ENCODE peak calls at places on chromosomes 13 and 19, in six cellular contexts. A is activated CD4-positive, alpha-beta T cell treated with anti-CD3 and anti-CD28 coated beads for 1 hour; Y is activated T-cell treated with anti-CD3 and anti-CD28 coated beads for 1 hour; C is nephron progenitor cell; T is uterus; P is stimulated activated naive CD8-positive, alpha-beta T cell treated with anti-CD3 and anti-CD28 coated beads, Interleukin-15, Interleukin-2, amounts not matched to agents 100 U/mL and 50 U/mL, for 24 hours. I is an unnamed sample.

GRCh38 chr13:40564342-40564997 is 102.0 kb downstream of the FOXO1 start:
- DNase-seq in C (no peak), P (peak), A (no peak), Y (no peak), T (no peak), I (no peak)

GRCh38 chr13:96934889-96935490 is 59.3 kb downstream of the OXGR1 start:
- DNase-seq in T (no peak), P (no peak), A (no peak), C (no peak), Y (no peak), I (no peak)

GRCh38 chr19:49422407-49423277 is 599 bp downstream of the PTH2 start:
- DNase-seq in P (peak), A (no peak), Y (no peak), T (no peak), C (peak), I (peak)

GRCh38 chr19:29965529-29965928 is 23.5 kb downstream of the URI1 start:
- DNase-seq in A (no peak), C (no peak), Y (no peak), P (no peak), T (no peak), I (no peak)

GRCh38 chr19:34513767-34514166 is 32.2 kb downstream of the WTIP start:
- DNase-seq in A (no peak), C (no peak), P (no peak), Y (no peak), T (no peak), I (no peak)

GRCh38 chr13:109840201-109840892 is 54.0 kb upstream of the IRS2 start:
- DNase-seq in T (no peak), C (no peak), A (no peak), P (peak), Y (no peak), I (no peak)

GRCh38 chr13:26497991-26498423 is 59.5 kb upstream of the WASF3 start:
- DNase-seq in T (no peak), Y (no peak), P (no peak), C (no peak), A (no peak), I (no peak)

GRCh38 chr13:94454906-94455305 is 24.6 kb downstream of the DCT start:
- DNase-seq in T (no peak), A (no peak), C (no peak), P (no peak), Y (no peak), I (no peak)

GRCh38 chr13:48294670-48295069 is 8.9 kb upstream of the RB1 start:
- DNase-seq in Y (no peak), C (no peak), A (no peak), T (no peak), P (no peak), I (no peak)

GRCh38 chr19:19170053-19170945 is at the start of gene MEF2B:
- DNase-seq in Y (peak), T (peak), P (peak), C (peak), A (peak), I (peak)

GRCh38 chr13:37475966-37476365 is 122.6 kb downstream of the POSTN start:
- DNase-seq in P (no peak), Y (no peak), T (no peak), C (no peak), A (no peak), I (no peak)

GRCh38 chr19:13864513-13865242 is 12.3 kb upstream of the NANOS3 start:
- DNase-seq in P (peak), A (no peak), Y (no peak), C (peak), T (no peak), I (no peak)

GRCh38 chr19:39546599-39546998 is 6.6 kb upstream of the EID2 start:
- DNase-seq in T (no peak), A (no peak), P (no peak), Y (no peak), C (no peak), I (no peak)

GRCh38 chr13:40024578-40024952 is 369.1 kb downstream of the COG6 start:
- DNase-seq in T (no peak), C (no peak), Y (no peak), P (no peak), A (no peak), I (no peak)

GRCh38 chr19:47145639-47146486 is 15.2 kb downstream of the SAE1 start:
- DNase-seq in P (no peak), Y (no peak), T (no peak), C (no peak), A (no peak), I (no peak)

GRCh38 chr19:3095375-3096191 is 1.4 kb downstream of the GNA11 start:
- DNase-seq in T (no peak), Y (peak), A (peak), C (peak), P (peak), I (no peak)

GRCh38 chr13:40063743-40064142 is 408.3 kb downstream of the COG6 start:
- DNase-seq in Y (no peak), C (no peak), T (no peak), A (no peak), P (no peak), I (no peak)

I was measured in heart left ventricle.